ENCODE peak calls at places on chromosomes 13 and 19, in seven cellular contexts. One of them, this sample, is unnamed.

GRCh38 chr13:104382941-104383340 is 1316.7 kb upstream of the SLC10A2 start:
- DNase-seq in HFFc6: no peak
- DNase-seq in tibial nerve: no peak
- DNase-seq in HT1080: no peak
- DNase-seq in hepatic stellate cell: no peak
- DNase-seq in NCI-H345: no peak
- DNase-seq in T-cell: no peak
- DNase-seq in this sample: no peak

GRCh38 chr19:35347171-35347929 is at the start of gene FFAR1:
- DNase-seq in HFFc6: no peak
- DNase-seq in tibial nerve: peak
- DNase-seq in HT1080: no peak
- DNase-seq in hepatic stellate cell: no peak
- DNase-seq in NCI-H345: no peak
- DNase-seq in T-cell: peak
- DNase-seq in this sample: no peak

GRCh38 chr13:50580684-50581305 is 262.7 kb downstream of the DLEU7 start:
- DNase-seq in HFFc6: peak
- DNase-seq in tibial nerve: no peak
- DNase-seq in HT1080: peak
- DNase-seq in hepatic stellate cell: no peak
- DNase-seq in NCI-H345: no peak
- DNase-seq in T-cell: no peak
- DNase-seq in this sample: no peak

GRCh38 chr19:43290568-43291359 is 21.4 kb upstream of the PSG9 start:
- DNase-seq in HFFc6: no peak
- DNase-seq in tibial nerve: no peak
- DNase-seq in HT1080: no peak
- DNase-seq in hepatic stellate cell: no peak
- DNase-seq in NCI-H345: no peak
- DNase-seq in T-cell: peak
- DNase-seq in this sample: no peak

GRCh38 chr13:109243311-109243951 is 543.0 kb downstream of the IRS2 start:
- DNase-seq in HFFc6: peak
- DNase-seq in tibial nerve: no peak
- DNase-seq in HT1080: peak
- DNase-seq in hepatic stellate cell: peak
- DNase-seq in NCI-H345: no peak
- DNase-seq in T-cell: no peak
- DNase-seq in this sample: no peak

GRCh38 chr13:101209206-101209893 is 207.0 kb downstream of the NALCN start:
- DNase-seq in HFFc6: no peak
- DNase-seq in tibial nerve: no peak
- DNase-seq in HT1080: no peak
- DNase-seq in hepatic stellate cell: no peak
- DNase-seq in NCI-H345: no peak
- DNase-seq in T-cell: no peak
- DNase-seq in this sample: no peak

GRCh38 chr13:79448413-79448812 is 32.5 kb upstream of the NDFIP2 start:
- DNase-seq in HFFc6: no peak
- DNase-seq in tibial nerve: no peak
- DNase-seq in HT1080: peak
- DNase-seq in hepatic stellate cell: no peak
- DNase-seq in NCI-H345: no peak
- DNase-seq in T-cell: no peak
- DNase-seq in this sample: no peak

GRCh38 chr13:83168575-83168974 is 713.7 kb downstream of the SLITRK1 start:
- DNase-seq in HFFc6: no peak
- DNase-seq in tibial nerve: no peak
- DNase-seq in HT1080: no peak
- DNase-seq in hepatic stellate cell: no peak
- DNase-seq in NCI-H345: no peak
- DNase-seq in T-cell: no peak
- DNase-seq in this sample: no peak

This sample was measured in cerebellar nuclear complex.